ENCODE peak calls at places on chromosomes 4 and X, in six cellular contexts. M is Panc1, C is lower lobe of right lung, T is spleen, Q is amygdala, R is NCI-H446. Z is an unnamed sample.
A peak's percentile ranks its signal among the peaks of the same experiment; 100 is the strongest.

GRCh38 chr4:10120943-10121567 is 4.5 kb upstream of the WDR1 start:
- DNase-seq in T (no peak), R (no peak), M (no peak), C (peak; percentile 60), Q (no peak), Z (no peak)

GRCh38 chr4:182245041-182245440 is 1.8 kb downstream of the TENM3 start:
- DNase-seq in Q (no peak), M (no peak), C (no peak), T (no peak), R (no peak), Z (no peak)

GRCh38 chrX:76428243-76429130 is 977 bp downstream of the MAGEE1 start:
- DNase-seq in M (no peak), T (peak; percentile 90), C (peak; percentile 43), R (no peak), Q (no peak), Z (no peak)

GRCh38 chr4:999863-1000425 is 6.7 kb upstream of the SLC26A1 start:
- DNase-seq in M (no peak), C (no peak), T (no peak), R (no peak), Q (no peak), Z (no peak)

GRCh38 chrX:40209951-40210617 is 112.3 kb upstream of the BCOR start:
- DNase-seq in M (no peak), Q (no peak), C (no peak), T (no peak), R (no peak), Z (no peak)

GRCh38 chrX:2710041-2710471 is 19.0 kb downstream of the CD99 start:
- DNase-seq in Q (no peak), R (no peak), M (peak; percentile 18), T (peak; percentile 44), C (no peak), Z (no peak)

GRCh38 chrX:154308108-154308946 is 12.7 kb downstream of the TKTL1 start:
- DNase-seq in R (no peak), C (peak; percentile 52), M (peak; percentile 36), T (peak; percentile 87), Q (no peak), Z (peak; percentile 65)

GRCh38 chr4:163157157-163157556 is 9.5 kb downstream of the NAF1 start:
- DNase-seq in C (no peak), M (no peak), R (no peak), Q (no peak), T (no peak), Z (no peak)

GRCh38 chr4:40750461-40751258 is 905 bp downstream of the NSUN7 start:
- DNase-seq in T (no peak), M (no peak), Q (no peak), R (no peak), C (no peak), Z (no peak)

GRCh38 chrX:37812110-37812509 is 32.3 kb downstream of the CYBB start:
- DNase-seq in M (no peak), R (no peak), T (no peak), Q (no peak), C (no peak), Z (no peak)

GRCh38 chr4:153198739-153199138 is 5.5 kb upstream of the TRIM2 start:
- DNase-seq in Q (no peak), R (peak; percentile 34), T (no peak), C (no peak), M (no peak), Z (no peak)

Z was measured in NCI-H1694.